ENCODE peak calls at places on chromosomes 5 and 9, in eight cellular contexts. One of them, this sample, is unnamed.

GRCh38 chr5:72955143-72955767 is 586 bp upstream of the FCHO2 start:
- DNase-seq in HL-60: no peak
- DNase-seq in dorsolateral prefrontal cortex: no peak
- DNase-seq in right atrium auricular region: peak; percentile 88
- DNase-seq in pancreas: no peak
- DNase-seq in tibial artery: no peak
- DNase-seq in IMR-90: no peak
- DNase-seq in WERI-Rb-1: no peak
- DNase-seq in this sample: no peak

GRCh38 chr9:83141887-83142286 is 78.9 kb upstream of the RASEF start:
- DNase-seq in right atrium auricular region: no peak
- DNase-seq in HL-60: no peak
- DNase-seq in IMR-90: no peak
- DNase-seq in pancreas: no peak
- DNase-seq in tibial artery: no peak
- DNase-seq in WERI-Rb-1: no peak
- DNase-seq in dorsolateral prefrontal cortex: no peak
- DNase-seq in this sample: no peak

GRCh38 chr9:137426018-137426681 is 3.0 kb downstream of the NOXA1 start:
- DNase-seq in pancreas: peak; percentile 52
- DNase-seq in WERI-Rb-1: no peak
- DNase-seq in dorsolateral prefrontal cortex: no peak
- DNase-seq in IMR-90: no peak
- DNase-seq in right atrium auricular region: no peak
- DNase-seq in tibial artery: no peak
- DNase-seq in HL-60: no peak
- DNase-seq in this sample: no peak

GRCh38 chr9:20579544-20580309 is 42.6 kb downstream of the MLLT3 start:
- DNase-seq in pancreas: no peak
- DNase-seq in IMR-90: no peak
- DNase-seq in HL-60: no peak
- DNase-seq in tibial artery: no peak
- DNase-seq in right atrium auricular region: no peak
- DNase-seq in WERI-Rb-1: no peak
- DNase-seq in dorsolateral prefrontal cortex: no peak
- DNase-seq in this sample: no peak

GRCh38 chr9:61668846-61669245 is 479.0 kb downstream of the SPATA31A7 start:
- DNase-seq in IMR-90: no peak
- DNase-seq in right atrium auricular region: peak; percentile 32
- DNase-seq in dorsolateral prefrontal cortex: no peak
- DNase-seq in WERI-Rb-1: no peak
- DNase-seq in pancreas: peak; percentile 1
- DNase-seq in HL-60: no peak
- DNase-seq in tibial artery: no peak
- DNase-seq in this sample: no peak

GRCh38 chr5:123718238-123718637 is 206.3 kb downstream of the CSNK1G3 start:
- DNase-seq in right atrium auricular region: no peak
- DNase-seq in tibial artery: no peak
- DNase-seq in dorsolateral prefrontal cortex: no peak
- DNase-seq in HL-60: no peak
- DNase-seq in pancreas: no peak
- DNase-seq in IMR-90: peak; percentile 17
- DNase-seq in WERI-Rb-1: no peak
- DNase-seq in this sample: no peak

GRCh38 chr5:180338001-180338707 is 15.0 kb downstream of the GFPT2 start:
- DNase-seq in HL-60: no peak
- DNase-seq in tibial artery: no peak
- DNase-seq in WERI-Rb-1: no peak
- DNase-seq in pancreas: no peak
- DNase-seq in right atrium auricular region: no peak
- DNase-seq in IMR-90: no peak
- DNase-seq in dorsolateral prefrontal cortex: no peak
- DNase-seq in this sample: no peak

GRCh38 chr5:95846554-95847260 is 24.2 kb upstream of the GLRX start:
- DNase-seq in pancreas: peak; percentile 81
- DNase-seq in right atrium auricular region: peak; percentile 84
- DNase-seq in dorsolateral prefrontal cortex: peak; percentile 82
- DNase-seq in IMR-90: peak; percentile 79
- DNase-seq in WERI-Rb-1: peak; percentile 61
- DNase-seq in tibial artery: peak; percentile 73
- DNase-seq in HL-60: no peak
- DNase-seq in this sample: peak; percentile 87

GRCh38 chr5:15645376-15645775 is 145.4 kb downstream of the FBXL7 start:
- DNase-seq in IMR-90: peak; percentile 16
- DNase-seq in tibial artery: no peak
- DNase-seq in right atrium auricular region: no peak
- DNase-seq in WERI-Rb-1: no peak
- DNase-seq in HL-60: no peak
- DNase-seq in dorsolateral prefrontal cortex: no peak
- DNase-seq in pancreas: no peak
- DNase-seq in this sample: no peak

GRCh38 chr5:74629326-74629725 is 11.2 kb downstream of the ENC1 start:
- DNase-seq in tibial artery: no peak
- DNase-seq in WERI-Rb-1: no peak
- DNase-seq in right atrium auricular region: no peak
- DNase-seq in IMR-90: no peak
- DNase-seq in HL-60: no peak
- DNase-seq in pancreas: no peak
- DNase-seq in dorsolateral prefrontal cortex: no peak
- DNase-seq in this sample: no peak

GRCh38 chr5:54514269-54514668 is 3.3 kb upstream of the SNX18 start:
- DNase-seq in HL-60: no peak
- DNase-seq in tibial artery: no peak
- DNase-seq in right atrium auricular region: no peak
- DNase-seq in IMR-90: no peak
- DNase-seq in WERI-Rb-1: peak; percentile 35
- DNase-seq in dorsolateral prefrontal cortex: no peak
- DNase-seq in pancreas: no peak
- DNase-seq in this sample: peak; percentile 33

GRCh38 chr5:52725065-52725746 is 62.5 kb upstream of the ITGA1 start:
- DNase-seq in tibial artery: no peak
- DNase-seq in dorsolateral prefrontal cortex: no peak
- DNase-seq in pancreas: no peak
- DNase-seq in right atrium auricular region: no peak
- DNase-seq in HL-60: peak; percentile 14
- DNase-seq in WERI-Rb-1: no peak
- DNase-seq in IMR-90: peak; percentile 12
- DNase-seq in this sample: no peak

GRCh38 chr5:179296150-179296821 is 49.0 kb downstream of the ADAMTS2 start:
- DNase-seq in right atrium auricular region: no peak
- DNase-seq in HL-60: no peak
- DNase-seq in tibial artery: no peak
- DNase-seq in dorsolateral prefrontal cortex: no peak
- DNase-seq in WERI-Rb-1: no peak
- DNase-seq in pancreas: no peak
- DNase-seq in IMR-90: no peak
- DNase-seq in this sample: no peak

GRCh38 chr5:179295778-179296149 is 49.5 kb downstream of the ADAMTS2 start:
- DNase-seq in WERI-Rb-1: no peak
- DNase-seq in pancreas: no peak
- DNase-seq in right atrium auricular region: no peak
- DNase-seq in tibial artery: no peak
- DNase-seq in HL-60: no peak
- DNase-seq in dorsolateral prefrontal cortex: no peak
- DNase-seq in IMR-90: no peak
- DNase-seq in this sample: no peak

GRCh38 chr5:179297026-179297425 is 48.2 kb downstream of the ADAMTS2 start:
- DNase-seq in tibial artery: no peak
- DNase-seq in dorsolateral prefrontal cortex: no peak
- DNase-seq in right atrium auricular region: no peak
- DNase-seq in WERI-Rb-1: no peak
- DNase-seq in pancreas: no peak
- DNase-seq in HL-60: no peak
- DNase-seq in IMR-90: no peak
- DNase-seq in this sample: peak; percentile 38

GRCh38 chr5:179298181-179298993 is 46.9 kb downstream of the ADAMTS2 start:
- DNase-seq in WERI-Rb-1: no peak
- DNase-seq in IMR-90: no peak
- DNase-seq in HL-60: no peak
- DNase-seq in tibial artery: no peak
- DNase-seq in right atrium auricular region: no peak
- DNase-seq in dorsolateral prefrontal cortex: no peak
- DNase-seq in pancreas: no peak
- DNase-seq in this sample: no peak

GRCh38 chr5:179297486-179298180 is 47.6 kb downstream of the ADAMTS2 start:
- DNase-seq in tibial artery: no peak
- DNase-seq in pancreas: no peak
- DNase-seq in right atrium auricular region: no peak
- DNase-seq in HL-60: no peak
- DNase-seq in WERI-Rb-1: no peak
- DNase-seq in dorsolateral prefrontal cortex: no peak
- DNase-seq in IMR-90: no peak
- DNase-seq in this sample: no peak
- H3K27ac ChIP-seq in tibial artery: no peak overlapping the region
- H3K27ac ChIP-seq in pancreas: no peak overlapping the region
- H3K27ac ChIP-seq in right atrium auricular region: no peak overlapping the region
- H3K27ac ChIP-seq in HL-60: no peak overlapping the region
- H3K27ac ChIP-seq in WERI-Rb-1: no peak overlapping the region
- H3K27ac ChIP-seq in dorsolateral prefrontal cortex: no peak overlapping the region
- H3K27ac ChIP-seq in IMR-90: no peak overlapping the region
- H3K27ac ChIP-seq in this sample: no peak overlapping the region

DNA sequence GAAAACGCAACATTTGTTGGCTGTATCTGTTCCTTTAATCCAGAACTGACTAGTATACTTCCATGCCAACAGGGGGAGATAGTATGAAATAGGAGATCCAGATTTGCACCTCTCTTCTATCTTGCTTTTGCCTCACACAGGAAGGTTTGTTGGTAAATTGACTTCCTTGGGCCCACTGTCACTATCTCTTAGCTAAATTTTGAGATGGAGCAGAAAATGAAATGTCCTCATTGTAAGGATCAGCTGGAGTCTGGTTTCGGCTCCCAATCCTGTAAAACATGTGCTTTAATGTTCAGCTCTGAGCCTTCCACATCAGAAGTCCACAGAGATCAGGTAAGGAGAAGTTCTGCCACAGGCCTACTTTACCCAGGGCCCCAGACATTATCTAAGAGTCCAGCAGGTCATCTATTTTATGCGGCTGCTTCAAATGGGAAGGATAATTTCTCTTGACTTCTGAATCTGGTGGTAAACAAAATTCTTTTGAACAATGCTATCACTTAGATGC is 176.8 kb downstream of the FER start:
- DNase-seq in IMR-90: no peak
- DNase-seq in pancreas: no peak
- DNase-seq in tibial artery: no peak
- DNase-seq in HL-60: no peak
- DNase-seq in WERI-Rb-1: no peak
- DNase-seq in right atrium auricular region: no peak
- DNase-seq in dorsolateral prefrontal cortex: no peak
- DNase-seq in this sample: no peak
- TF ChIP-seq CTCF in IMR-90: no peak
- TF ChIP-seq CTCF in pancreas: no peak
- TF ChIP-seq CTCF in tibial artery: no peak
- TF ChIP-seq CTCF in HL-60: no peak
- TF ChIP-seq CTCF in WERI-Rb-1: no peak
- TF ChIP-seq CTCF in right atrium auricular region: no peak
- TF ChIP-seq CTCF in dorsolateral prefrontal cortex: no peak
- TF ChIP-seq CTCF in this sample: peak; percentile 16

GRCh38 chr5:151619812-151620462 is 28.8 kb upstream of the FAT2 start:
- DNase-seq in HL-60: no peak
- DNase-seq in right atrium auricular region: no peak
- DNase-seq in WERI-Rb-1: no peak
- DNase-seq in dorsolateral prefrontal cortex: no peak
- DNase-seq in tibial artery: no peak
- DNase-seq in IMR-90: no peak
- DNase-seq in pancreas: no peak
- DNase-seq in this sample: no peak

GRCh38 chr5:151620463-151620844 is 29.3 kb upstream of the FAT2 start:
- DNase-seq in pancreas: no peak
- DNase-seq in tibial artery: no peak
- DNase-seq in right atrium auricular region: no peak
- DNase-seq in WERI-Rb-1: no peak
- DNase-seq in HL-60: no peak
- DNase-seq in IMR-90: no peak
- DNase-seq in dorsolateral prefrontal cortex: no peak
- DNase-seq in this sample: no peak

GRCh38 chr5:151618907-151619306 is 27.8 kb upstream of the FAT2 start:
- DNase-seq in tibial artery: no peak
- DNase-seq in right atrium auricular region: no peak
- DNase-seq in pancreas: no peak
- DNase-seq in dorsolateral prefrontal cortex: no peak
- DNase-seq in IMR-90: no peak
- DNase-seq in WERI-Rb-1: no peak
- DNase-seq in HL-60: no peak
- DNase-seq in this sample: no peak

GRCh38 chr5:151624486-151624885 is 33.4 kb upstream of the FAT2 start:
- DNase-seq in right atrium auricular region: no peak
- DNase-seq in WERI-Rb-1: no peak
- DNase-seq in IMR-90: no peak
- DNase-seq in pancreas: no peak
- DNase-seq in tibial artery: no peak
- DNase-seq in HL-60: no peak
- DNase-seq in dorsolateral prefrontal cortex: no peak
- DNase-seq in this sample: no peak

GRCh38 chr5:151622367-151623097 is 31.4 kb upstream of the FAT2 start:
- DNase-seq in dorsolateral prefrontal cortex: no peak
- DNase-seq in pancreas: no peak
- DNase-seq in tibial artery: no peak
- DNase-seq in WERI-Rb-1: no peak
- DNase-seq in right atrium auricular region: no peak
- DNase-seq in IMR-90: no peak
- DNase-seq in HL-60: no peak
- DNase-seq in this sample: no peak
- H3K27ac ChIP-seq in dorsolateral prefrontal cortex: no peak overlapping the region
- H3K27ac ChIP-seq in pancreas: no peak overlapping the region
- H3K27ac ChIP-seq in tibial artery: no peak overlapping the region
- H3K27ac ChIP-seq in WERI-Rb-1: no peak overlapping the region
- H3K27ac ChIP-seq in right atrium auricular region: no peak overlapping the region
- H3K27ac ChIP-seq in IMR-90: no peak overlapping the region
- H3K27ac ChIP-seq in HL-60: no peak overlapping the region
- H3K27ac ChIP-seq in this sample: no peak overlapping the region

GRCh38 chr9:126204708-126205225 is 121.9 kb upstream of the MVB12B start:
- DNase-seq in HL-60: no peak
- DNase-seq in IMR-90: no peak
- DNase-seq in dorsolateral prefrontal cortex: no peak
- DNase-seq in tibial artery: no peak
- DNase-seq in pancreas: no peak
- DNase-seq in WERI-Rb-1: no peak
- DNase-seq in right atrium auricular region: no peak
- DNase-seq in this sample: no peak

GRCh38 chr9:126206099-126206498 is 120.5 kb upstream of the MVB12B start:
- DNase-seq in right atrium auricular region: no peak
- DNase-seq in WERI-Rb-1: peak; percentile 38
- DNase-seq in pancreas: no peak
- DNase-seq in tibial artery: no peak
- DNase-seq in IMR-90: no peak
- DNase-seq in HL-60: no peak
- DNase-seq in dorsolateral prefrontal cortex: no peak
- DNase-seq in this sample: no peak

GRCh38 chr9:126205260-126205659 is 121.4 kb upstream of the MVB12B start:
- DNase-seq in pancreas: no peak
- DNase-seq in dorsolateral prefrontal cortex: no peak
- DNase-seq in tibial artery: no peak
- DNase-seq in WERI-Rb-1: no peak
- DNase-seq in HL-60: no peak
- DNase-seq in IMR-90: no peak
- DNase-seq in right atrium auricular region: no peak
- DNase-seq in this sample: no peak

GRCh38 chr9:126204197-126204596 is 122.4 kb upstream of the MVB12B start:
- DNase-seq in IMR-90: no peak
- DNase-seq in pancreas: no peak
- DNase-seq in tibial artery: no peak
- DNase-seq in HL-60: no peak
- DNase-seq in dorsolateral prefrontal cortex: no peak
- DNase-seq in right atrium auricular region: no peak
- DNase-seq in WERI-Rb-1: no peak
- DNase-seq in this sample: no peak

GRCh38 chr9:126203313-126203712 is 123.3 kb upstream of the MVB12B start:
- DNase-seq in IMR-90: no peak
- DNase-seq in dorsolateral prefrontal cortex: no peak
- DNase-seq in tibial artery: no peak
- DNase-seq in right atrium auricular region: no peak
- DNase-seq in WERI-Rb-1: no peak
- DNase-seq in HL-60: no peak
- DNase-seq in pancreas: no peak
- DNase-seq in this sample: no peak
- TF ChIP-seq CTCF in IMR-90: no peak
- TF ChIP-seq CTCF in dorsolateral prefrontal cortex: no peak
- TF ChIP-seq CTCF in tibial artery: no peak
- TF ChIP-seq CTCF in right atrium auricular region: no peak
- TF ChIP-seq CTCF in WERI-Rb-1: peak; percentile 63
- TF ChIP-seq CTCF in HL-60: peak; percentile 9
- TF ChIP-seq CTCF in pancreas: no peak
- TF ChIP-seq CTCF in this sample: peak; percentile 5